ENCODE peak calls at places on chromosomes 5 and 9, in five cellular contexts. R is stimulated activated CD4-positive, alpha-beta T cell treated with anti-CD3 and anti-CD28 coated beads, Interleukin-12 subunit alpha, Interleukin-12 subunit beta, amount 100 ng/mL, for 24 hours; F is cardiac septum; V is fibroblast of pulmonary artery; Z is lung microvascular endothelial cell. O is an unnamed sample.

GRCh38 chr9:108536836-108537601 is 318.8 kb downstream of the ACTL7B start:
- DNase-seq in F (no peak), R (no peak), V (no peak), Z (no peak), O (no peak)

GRCh38 chr9:27088981-27089380 is 20.0 kb upstream of the TEK start:
- DNase-seq in V (peak), Z (peak), R (no peak), F (no peak), O (no peak)

GRCh38 chr9:101571114-101571513 is 23.7 kb downstream of the PPP3R2 start:
- DNase-seq in R (no peak), F (no peak), Z (no peak), V (no peak), O (no peak)

GRCh38 chr5:36642089-36642488 is 35.7 kb downstream of the SLC1A3 start:
- DNase-seq in Z (no peak), R (no peak), F (no peak), V (no peak), O (no peak)

GRCh38 chr5:127673401-127673800 is 24.5 kb downstream of the CTXN3 start:
- DNase-seq in Z (no peak), V (no peak), F (no peak), R (no peak), O (no peak)

GRCh38 chr5:40578501-40579451 is 100.9 kb upstream of the PTGER4 start:
- DNase-seq in Z (no peak), R (peak), V (peak), F (no peak), O (no peak)

GRCh38 chr9:93665128-93665565 is 88.8 kb downstream of the PHF2 start:
- DNase-seq in Z (peak), F (peak), V (no peak), R (no peak), O (peak)

GRCh38 chr5:77770293-77771005 is 5.7 kb downstream of the TBCA start:
- DNase-seq in F (no peak), V (no peak), Z (no peak), R (no peak), O (no peak)

GRCh38 chr9:128127568-128127989 is at the start of gene PTGES2:
- DNase-seq in R (peak), V (peak), Z (peak), F (peak), O (peak)

GRCh38 chr5:98570661-98571181 is 202.7 kb upstream of the RGMB start:
- DNase-seq in Z (no peak), V (peak), R (no peak), F (no peak), O (no peak)

GRCh38 chr5:107376546-107377276 is 294.0 kb downstream of the EFNA5 start:
- DNase-seq in R (no peak), Z (no peak), V (peak), F (no peak), O (no peak)

GRCh38 chr9:121485618-121486531 is 13.8 kb downstream of the GGTA1 start:
- DNase-seq in R (no peak), F (no peak), Z (peak), V (no peak), O (no peak)

GRCh38 chr5:7850241-7850532 is 746 bp downstream of the CFAP90 start:
- DNase-seq in F (no peak), V (no peak), Z (no peak), R (no peak), O (peak)

GRCh38 chr5:41418220-41419031 is 92.0 kb downstream of the PLCXD3 start:
- DNase-seq in Z (peak), R (no peak), F (no peak), V (peak), O (no peak)

GRCh38 chr5:112551437-112552018 is 132.5 kb upstream of the EPB41L4A start:
- DNase-seq in R (no peak), V (peak), Z (peak), F (no peak), O (no peak)

GRCh38 chr5:126631920-126632319 is 31.2 kb downstream of the PHAX start:
- DNase-seq in V (no peak), Z (no peak), F (no peak), R (no peak), O (no peak)

GRCh38 chr5:13745508-13745907 is 199.0 kb downstream of the DNAH5 start:
- DNase-seq in F (no peak), Z (peak), R (no peak), V (no peak), O (no peak)

O was measured in left colon.